ENCODE peak calls at places on chromosomes 7 and 10, in five cellular contexts. T, N, Y, H and K are unnamed samples.

GRCh38 chr10:114043532-114044250 is at the start of gene ADRB1:
- DNase-seq in T (peak), N (peak), Y (peak), H (peak), K (peak)

GRCh38 chr10:73310475-73310874 is 48.2 kb downstream of the CFAP70 start:
- DNase-seq in T (no peak), N (no peak), Y (no peak), H (no peak), K (no peak)

GRCh38 chr7:18212788-18213187 is 185.1 kb upstream of the PRPS1L1 start:
- DNase-seq in T (no peak), N (no peak), Y (peak), H (no peak), K (no peak)

GRCh38 chr7:130356760-130357611 is 12.4 kb downstream of the CPA5 start:
- DNase-seq in T (no peak), N (peak), Y (peak), H (peak), K (peak)

GRCh38 chr7:27048438-27048837 is 47.4 kb downstream of the HOXA1 start:
- DNase-seq in T (no peak), N (no peak), Y (no peak), H (no peak), K (no peak)

GRCh38 chr10:29949411-29950011 is 109.9 kb downstream of the JCAD start:
- DNase-seq in T (no peak), N (no peak), Y (peak), H (no peak), K (peak)

GRCh38 chr10:1063232-1063862 is 7.2 kb downstream of the WDR37 start:
- DNase-seq in T (no peak), N (no peak), Y (no peak), H (no peak), K (no peak)

GRCh38 chr7:90474284-90475210 is 5.1 kb downstream of the PTTG1IP2 start:
- DNase-seq in T (no peak), N (no peak), Y (peak), H (no peak), K (peak)

GRCh38 chr7:152025937-152026890 is 740 bp downstream of the GALNT11 start:
- DNase-seq in T (no peak), N (no peak), Y (peak), H (no peak), K (no peak)

GRCh38 chr7:24406818-24407226 is 122.8 kb downstream of the NPY start:
- DNase-seq in T (no peak), N (no peak), Y (no peak), H (no peak), K (no peak)

GRCh38 chr10:17101910-17102266 is 27.7 kb downstream of the CUBN start:
- DNase-seq in T (no peak), N (no peak), Y (no peak), H (no peak), K (no peak)

GRCh38 chr10:107631876-107632275 is 467.4 kb upstream of the SORCS1 start:
- DNase-seq in T (no peak), N (no peak), Y (no peak), H (no peak), K (no peak)

GRCh38 chr7:108947521-108947920 is 377.8 kb downstream of the DNAJB9 start:
- DNase-seq in T (no peak), N (no peak), Y (no peak), H (no peak), K (no peak)

GRCh38 chr7:874036-874749 is 2.2 kb upstream of the GET4 start:
- DNase-seq in T (no peak), N (no peak), Y (no peak), H (no peak), K (no peak)

GRCh38 chr7:12403287-12404181 is at the start of gene VWDE:
- DNase-seq in T (peak), N (no peak), Y (peak), H (peak), K (peak)

GRCh38 chr10:68406815-68407585 is at the start of gene RUFY2:
- DNase-seq in T (peak), N (peak), Y (peak), H (peak), K (peak)

GRCh38 chr10:76644481-76644880 is 993.1 kb downstream of the KCNMA1 start:
- DNase-seq in T (no peak), N (no peak), Y (no peak), H (no peak), K (peak)

GRCh38 chr7:80411621-80412020 is 100.2 kb downstream of the GNAT3 start:
- DNase-seq in T (no peak), N (no peak), Y (peak), H (no peak), K (no peak)

GRCh38 chr10:71685554-71686202 is 33.9 kb downstream of the C10orf105 start:
- DNase-seq in T (no peak), N (no peak), Y (no peak), H (no peak), K (no peak)

GRCh38 chr7:134813668-134814067 is 34.2 kb downstream of the CALD1 start:
- DNase-seq in T (no peak), N (no peak), Y (peak), H (no peak), K (no peak)

GRCh38 chr7:138663741-138664710 is 37.1 kb downstream of the SVOPL start:
- DNase-seq in T (no peak), N (no peak), Y (peak), H (no peak), K (peak)

GRCh38 chr7:55931421-55932151 is 20.1 kb upstream of the MRPS17 start:
- DNase-seq in T (no peak), N (no peak), Y (no peak), H (no peak), K (no peak)

GRCh38 chr10:18504161-18504560 is 147.2 kb downstream of the NSUN6 start:
- DNase-seq in T (no peak), N (no peak), Y (no peak), H (no peak), K (no peak)

GRCh38 chr10:132299381-132300336 is 8.1 kb downstream of the STK32C start:
- DNase-seq in T (no peak), N (no peak), Y (no peak), H (no peak), K (no peak)

GRCh38 chr7:134480730-134481129 is 21.8 kb upstream of the AKR1B1 start:
- DNase-seq in T (no peak), N (no peak), Y (peak), H (no peak), K (peak)

GRCh38 chr10:93073539-93074136 is at the start of gene CYP26A1:
- DNase-seq in T (no peak), N (no peak), Y (peak), H (no peak), K (peak)

GRCh38 chr10:66649626-66650025 is 276.2 kb upstream of the LRRTM3 start:
- DNase-seq in T (no peak), N (no peak), Y (no peak), H (no peak), K (no peak)

GRCh38 chr7:129657363-129657762 is 45.8 kb downstream of the NRF1 start:
- DNase-seq in T (no peak), N (no peak), Y (no peak), H (no peak), K (no peak)

GRCh38 chr10:127195041-127195506 is 1.3 kb downstream of the INSYN2A start:
- DNase-seq in T (no peak), N (no peak), Y (peak), H (no peak), K (peak)

GRCh38 chr7:157461805-157462771 is 125.3 kb downstream of the DNAJB6 start:
- DNase-seq in T (peak), N (peak), Y (no peak), H (no peak), K (no peak)

GRCh38 chr10:1358860-1359598 is 302.8 kb downstream of the WDR37 start:
- DNase-seq in T (no peak), N (no peak), Y (no peak), H (no peak), K (no peak)

GRCh38 chr7:55366461-55367138 is 1.5 kb downstream of the LANCL2 start:
- DNase-seq in T (peak), N (no peak), Y (peak), H (no peak), K (peak)

GRCh38 chr7:121288894-121289293 is 39.9 kb upstream of the WNT16 start:
- DNase-seq in T (no peak), N (no peak), Y (peak), H (no peak), K (peak)

GRCh38 chr10:99461230-99461629 is 30.8 kb upstream of the GOT1 start:
- DNase-seq in T (no peak), N (no peak), Y (peak), H (no peak), K (peak)

GRCh38 chr7:113134025-113134424 is 15.7 kb upstream of the SMIM30 start:
- DNase-seq in T (no peak), N (no peak), Y (peak), H (no peak), K (no peak)

GRCh38 chr7:25215694-25216335 is 12.5 kb downstream of the NPVF start:
- DNase-seq in T (no peak), N (no peak), Y (no peak), H (no peak), K (no peak)